ENCODE peak calls at places on chromosomes 1 and 21, in eight cellular contexts. U, M, P, I, K, D, C and T are unnamed samples.
A peak's percentile ranks its signal among the peaks of the same experiment; 100 is the strongest.

GRCh38 chr1:156196445-156196844 is 2.5 kb downstream of the SLC25A44 start:
- DNase-seq in U (no peak), K (no peak), D (no peak), P (no peak), M (no peak), I (no peak), C (no peak), T (no peak)

GRCh38 chr21:41670056-41670805 is 96.6 kb downstream of the RIPK4 start:
- DNase-seq in P (no peak), C (no peak), K (no peak), D (no peak), U (no peak), M (no peak), I (no peak), T (no peak)

GRCh38 chr1:1351511-1352427 is 2.6 kb upstream of the DVL1 start:
- DNase-seq in I (no peak), P (no peak), K (no peak), U (no peak), C (no peak), D (no peak), M (peak; percentile 38), T (peak; percentile 69)

GRCh38 chr1:81254560-81254959 is 546.2 kb upstream of the ADGRL2 start:
- DNase-seq in I (no peak), C (peak; percentile 12), U (no peak), M (no peak), P (no peak), K (peak; percentile 17), D (no peak), T (no peak)

GRCh38 chr1:4006676-4007374 is 106.8 kb upstream of the C1orf174 start:
- DNase-seq in C (no peak), I (no peak), K (no peak), U (no peak), D (no peak), P (no peak), M (no peak), T (no peak)

GRCh38 chr1:15727021-15727420 is 9.0 kb upstream of the SLC25A34 start:
- DNase-seq in D (no peak), U (no peak), I (no peak), P (no peak), C (no peak), M (no peak), K (no peak), T (no peak)

GRCh38 chr1:206690516-206690915 is 5.8 kb downstream of the MAPKAPK2 start:
- DNase-seq in U (no peak), C (no peak), D (no peak), K (no peak), I (peak; percentile 51), P (no peak), M (no peak), T (no peak)

GRCh38 chr21:17536381-17536780 is 23.5 kb downstream of the CXADR start:
- DNase-seq in D (no peak), U (no peak), P (no peak), I (no peak), M (no peak), K (no peak), C (no peak), T (no peak)

GRCh38 chr1:113219828-113220227 is 146.8 kb downstream of the LRIG2 start:
- DNase-seq in P (no peak), C (no peak), M (no peak), D (no peak), K (no peak), I (no peak), U (no peak), T (no peak)

GRCh38 chr21:16713331-16714114 is 799.3 kb upstream of the CXADR start:
- DNase-seq in U (no peak), K (no peak), M (peak; percentile 13), D (no peak), C (no peak), I (no peak), P (no peak), T (no peak)

GRCh38 chr1:35268282-35269189 is at the start of gene ZMYM4:
- DNase-seq in K (peak; percentile 99), C (peak; percentile 98), D (peak; percentile 90), M (peak; percentile 99), I (peak; percentile 93), P (peak; percentile 85), U (peak; percentile 85), T (peak; percentile 91)
- TF ChIP-seq POLR2A in K (peak; percentile 19), C (no peak), D (no peak), M (peak; percentile 77), I (peak; percentile 29), P (peak; percentile 38), U (no peak), T (peak; percentile 21)

GRCh38 chr1:27111771-27112573 is 43.0 kb downstream of the SLC9A1 start:
- DNase-seq in M (peak; percentile 100), P (peak; percentile 84), U (peak; percentile 69), K (peak; percentile 81), C (peak; percentile 73), I (peak; percentile 68), D (peak; percentile 99), T (peak; percentile 84)
- H3K4me1 ChIP-seq in M (peaks cover 18% of the 10 kb centered on the region), P (peaks cover 39% of the 10 kb centered on the region), U (peaks cover 18% of the 10 kb centered on the region), K (peaks cover 30% of the 10 kb centered on the region), C (peaks cover 23% of the 10 kb centered on the region), I (peaks cover 16% of the 10 kb centered on the region), D (peaks cover 39% of the 10 kb centered on the region), T (peaks cover 10% of the 10 kb centered on the region)

DNA sequence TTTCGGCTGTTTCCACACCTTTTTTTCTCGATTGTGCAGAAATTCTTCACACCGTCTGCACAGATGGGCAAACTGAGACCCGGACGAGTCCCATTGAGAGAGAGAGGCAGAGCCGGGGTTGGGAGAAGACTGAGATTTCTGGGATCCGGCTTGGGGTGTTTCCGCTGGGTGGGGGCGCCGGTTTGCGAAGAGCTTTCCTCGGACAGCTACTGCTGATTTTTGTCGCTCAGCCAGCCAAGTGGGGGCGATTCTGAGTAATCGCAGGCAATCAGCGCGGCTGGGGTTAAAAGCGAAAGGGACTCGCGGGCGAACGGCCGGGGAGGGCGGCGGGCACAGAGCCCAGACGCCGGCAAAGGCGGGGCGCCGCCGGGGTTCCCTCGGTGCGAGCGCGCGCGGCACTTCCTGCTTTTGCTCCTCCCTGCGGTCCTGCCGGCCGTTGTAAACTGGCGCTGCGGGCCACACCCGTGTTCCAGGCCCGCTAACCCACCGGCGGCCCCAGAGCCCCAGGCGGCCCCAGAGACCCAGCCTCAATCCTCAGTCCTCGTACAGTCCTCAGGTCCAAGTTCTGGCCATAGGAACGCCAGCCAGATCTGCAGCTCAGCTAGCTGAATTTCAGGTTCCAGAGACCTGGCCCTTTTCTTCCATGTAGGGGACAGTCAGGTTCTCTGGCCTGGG is 32.4 kb upstream of the JUN start:
- DNase-seq in M (peak; percentile 89), P (peak; percentile 85), K (peak; percentile 83), D (no peak), I (peak; percentile 91), C (peak; percentile 51), U (peak; percentile 88), T (peak; percentile 89)
- TF ChIP-seq POLR2A in M (no peak), P (peak; percentile 40), K (peak; percentile 22), D (no peak), I (peak; percentile 66), C (no peak), U (no peak), T (peak; percentile 16)

GRCh38 chr1:31579374-31579773 is 3.1 kb downstream of the TINAGL1 start:
- DNase-seq in I (no peak), U (no peak), K (no peak), D (no peak), M (no peak), C (no peak), P (no peak), T (peak; percentile 62)
- H3K4me1 ChIP-seq in I (peaks cover 48% of the 10 kb centered on the region), U (peaks cover 10% of the 10 kb centered on the region), K (peaks cover 53% of the 10 kb centered on the region), D (peaks cover 60% of the 10 kb centered on the region), M (peaks cover 24% of the 10 kb centered on the region), C (peaks cover 81% of the 10 kb centered on the region), P (peaks cover 67% of the 10 kb centered on the region), T (peaks cover 30% of the 10 kb centered on the region)

GRCh38 chr1:17053685-17054410 is at the start of gene SDHB:
- DNase-seq in M (peak; percentile 98), C (peak; percentile 97), U (peak; percentile 99), I (peak; percentile 99), K (peak; percentile 97), D (peak; percentile 99), P (peak; percentile 98), T (peak; percentile 99)
- TF ChIP-seq POLR2A in M (peak; percentile 81), C (peak; percentile 53), U (peak; percentile 91), I (peak; percentile 88), K (peak; percentile 79), D (peak; percentile 76), P (peak; percentile 98), T (peak; percentile 95)

DNA sequence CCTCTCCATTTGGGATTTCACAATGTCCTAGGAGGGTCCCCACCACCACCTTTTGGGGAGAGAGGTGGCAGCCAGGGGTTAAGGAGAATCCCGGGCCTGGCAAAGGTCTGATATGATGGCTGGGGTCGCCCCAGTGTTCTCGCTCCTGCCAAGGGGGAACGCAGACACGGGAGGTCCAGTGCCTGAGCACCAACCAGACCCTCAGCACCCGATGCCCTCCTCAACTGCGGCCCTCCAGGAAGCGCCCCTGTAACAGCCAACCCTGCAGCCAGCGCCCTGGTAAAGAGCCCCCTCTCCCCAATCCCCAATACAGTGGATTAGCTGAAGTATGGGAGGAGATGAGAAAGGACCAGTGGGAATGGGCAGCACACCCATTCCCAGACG is 10.4 kb downstream of the ADAMTSL4 start:
- DNase-seq in K (no peak), C (no peak), U (no peak), I (no peak), D (no peak), M (no peak), P (no peak), T (peak; percentile 51)
- H3K4me1 ChIP-seq in K (peaks cover 39% of the 10 kb centered on the region), C (peaks cover 48% of the 10 kb centered on the region), U (peaks cover 42% of the 10 kb centered on the region), I (peaks cover 53% of the 10 kb centered on the region), D (peaks cover 61% of the 10 kb centered on the region), M (peaks cover 26% of the 10 kb centered on the region), P (peaks cover 49% of the 10 kb centered on the region), T (peaks cover 31% of the 10 kb centered on the region)

DNA sequence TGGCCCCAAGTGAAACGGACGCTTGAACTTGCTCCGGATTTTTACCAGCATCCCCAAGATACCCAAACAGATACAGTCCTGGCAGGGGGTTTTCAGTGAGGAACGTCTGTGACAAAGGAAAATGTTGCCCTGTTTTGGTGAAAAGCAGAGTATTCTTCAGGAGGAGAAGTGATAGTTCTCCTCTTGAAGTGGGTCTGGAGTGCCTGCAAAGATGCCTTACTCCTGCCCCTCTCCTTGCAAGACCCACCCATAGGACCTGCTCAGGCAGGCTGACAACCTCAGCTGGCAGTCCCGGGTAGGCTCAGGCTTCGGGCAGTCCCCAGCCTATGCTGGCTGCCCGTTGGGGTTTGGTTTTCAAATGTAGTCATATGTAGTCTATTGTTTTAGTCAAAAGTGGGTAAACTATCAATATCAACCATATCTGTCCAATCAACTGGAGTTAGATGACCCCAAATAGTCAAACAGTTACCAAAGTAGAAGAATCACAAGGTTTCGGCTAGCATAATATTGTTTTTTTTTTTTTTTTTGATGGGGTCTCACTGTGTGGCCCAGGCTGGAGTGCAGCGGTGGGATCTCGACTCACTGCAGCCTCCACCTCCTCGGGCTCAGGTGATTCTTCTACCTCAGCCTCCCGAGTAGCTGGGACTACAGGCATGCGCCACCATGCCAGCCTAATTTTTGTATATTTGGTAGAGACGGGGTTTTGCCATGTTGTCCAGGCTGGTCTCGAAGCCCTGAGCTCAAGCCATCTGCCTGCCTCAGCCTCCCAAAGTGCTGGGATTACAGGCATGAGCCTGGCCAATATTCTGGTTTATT is 996 bp upstream of the ARL8A start:
- DNase-seq in I (no peak), U (no peak), K (no peak), M (no peak), P (peak; percentile 20), D (no peak), C (no peak), T (no peak)
- TF ChIP-seq POLR2A in I (no peak), U (no peak), K (no peak), M (no peak), P (no peak), D (no peak), C (no peak), T (no peak)